ENCODE peak calls at places on chromosome 19, in eight cellular contexts. N, M, B, H, A, K, P and L are unnamed samples.

GRCh38 chr19:38270587-38271167 is 6.3 kb downstream of the SPINT2 start:
- DNase-seq in N (no peak), M (no peak), B (peak), H (peak), A (peak), K (no peak), P (no peak), L (peak)

GRCh38 chr19:34479396-34479795 is 2.2 kb upstream of the WTIP start:
- DNase-seq in N (no peak), M (no peak), B (no peak), H (no peak), A (no peak), K (no peak), P (no peak), L (no peak)

GRCh38 chr19:44648536-44649370 is 5.0 kb downstream of the PVR start:
- DNase-seq in N (no peak), M (no peak), B (no peak), H (peak), A (no peak), K (no peak), P (no peak), L (no peak)

GRCh38 chr19:21823224-21823623 is 12.8 kb downstream of the ZNF43 start:
- DNase-seq in N (no peak), M (no peak), B (no peak), H (no peak), A (no peak), K (no peak), P (no peak), L (no peak)

GRCh38 chr19:24178207-24178606 is 91.2 kb downstream of the ZNF254 start:
- DNase-seq in N (no peak), M (no peak), B (no peak), H (no peak), A (no peak), K (no peak), P (no peak), L (no peak)

GRCh38 chr19:8609210-8610040 is 1.1 kb downstream of the ADAMTS10 start:
- DNase-seq in N (peak), M (peak), B (no peak), H (peak), A (no peak), K (no peak), P (no peak), L (peak)

GRCh38 chr19:3289971-3290569 is 65.6 kb downstream of the CELF5 start:
- DNase-seq in N (no peak), M (no peak), B (peak), H (no peak), A (no peak), K (no peak), P (no peak), L (no peak)

GRCh38 chr19:58439576-58440554 is at the start of gene ZNF132:
- DNase-seq in N (peak), M (peak), B (peak), H (peak), A (peak), K (peak), P (peak), L (peak)

GRCh38 chr19:30212574-30212973 is 159.6 kb upstream of the ZNF536 start:
- DNase-seq in N (no peak), M (no peak), B (no peak), H (no peak), A (no peak), K (no peak), P (no peak), L (no peak)

GRCh38 chr19:40601061-40601973 is at the start of gene LTBP4:
- DNase-seq in N (peak), M (no peak), B (no peak), H (no peak), A (peak), K (peak), P (no peak), L (no peak)

GRCh38 chr19:18589380-18590272 is 1.0 kb downstream of the REX1BD start:
- DNase-seq in N (peak), M (no peak), B (peak), H (peak), A (peak), K (peak), P (no peak), L (no peak)

GRCh38 chr19:7544626-7545025 is 9.1 kb downstream of the PNPLA6 start:
- DNase-seq in N (no peak), M (no peak), B (no peak), H (no peak), A (no peak), K (no peak), P (no peak), L (no peak)

GRCh38 chr19:35911173-35911572 is 3.1 kb upstream of the TYROBP start:
- DNase-seq in N (peak), M (no peak), B (no peak), H (no peak), A (no peak), K (no peak), P (no peak), L (no peak)

GRCh38 chr19:55304279-55304978 is 20.6 kb downstream of the BRSK1 start:
- DNase-seq in N (peak), M (no peak), B (no peak), H (peak), A (peak), K (peak), P (no peak), L (no peak)